ENCODE peak calls at places on chromosomes 1 and 21, in eight cellular contexts. P is PC-3, B is DND-41, H is mucosa of descending colon, Z is HepG2, A is gastrocnemius medialis, T is HCT116, J is pancreas. E is an unnamed sample.

GRCh38 chr21:34994646-34995631 is 54.2 kb downstream of the RUNX1 start:
- ATAC-seq in A (no peak), B (no peak), T (no peak), J (no peak), H (peak; percentile 19), P (no peak), Z (no peak), E (no peak)

GRCh38 chr1:236619398-236619797 is 15.1 kb upstream of the HEATR1 start:
- ATAC-seq in H (no peak), A (peak; percentile 64), P (no peak), J (no peak), B (no peak), Z (no peak), T (no peak), E (no peak)

GRCh38 chr1:178643871-178644270 is 81.2 kb upstream of the RALGPS2 start:
- ATAC-seq in H (no peak), Z (no peak), A (no peak), P (no peak), T (no peak), J (no peak), B (no peak), E (no peak)

GRCh38 chr1:110380667-110381283 is 10.1 kb downstream of the SLC16A4 start:
- ATAC-seq in T (no peak), H (no peak), J (no peak), B (no peak), A (no peak), P (no peak), Z (no peak), E (peak; percentile 53)

GRCh38 chr1:53956308-53957168 is 10.4 kb downstream of the LRRC42 start:
- ATAC-seq in B (no peak), A (no peak), P (peak; percentile 55), T (peak; percentile 50), J (peak; percentile 67), H (peak; percentile 62), Z (no peak), E (peak; percentile 61)

GRCh38 chr1:47725000-47725731 is 272.0 kb downstream of the TRABD2B start:
- ATAC-seq in Z (peak; percentile 82), A (no peak), T (no peak), H (no peak), P (peak; percentile 18), J (peak; percentile 38), B (no peak), E (no peak)

GRCh38 chr1:61358770-61359455 is 276.6 kb downstream of the NFIA start:
- ATAC-seq in B (no peak), A (no peak), T (no peak), P (peak; percentile 90), H (peak; percentile 81), J (no peak), Z (no peak), E (no peak)

GRCh38 chr1:41455479-41456271 is 28.8 kb downstream of the EDN2 start:
- ATAC-seq in B (no peak), H (no peak), T (no peak), A (no peak), P (no peak), Z (no peak), J (peak; percentile 26), E (peak; percentile 87)

GRCh38 chr1:93692451-93692861 is 10.8 kb upstream of the BCAR3 start:
- ATAC-seq in J (no peak), B (peak; percentile 24), P (peak; percentile 24), H (peak; percentile 5), Z (no peak), T (peak; percentile 21), A (no peak), E (no peak)

GRCh38 chr1:206911064-206911663 is 10.6 kb downstream of the FCMR start:
- ATAC-seq in P (peak; percentile 14), T (no peak), H (peak; percentile 50), B (peak; percentile 56), J (peak; percentile 67), Z (peak; percentile 17), A (peak; percentile 63), E (no peak)

GRCh38 chr21:35428489-35428888 is 379.4 kb upstream of the RUNX1 start:
- ATAC-seq in B (peak; percentile 100), Z (no peak), T (no peak), A (no peak), H (peak; percentile 47), P (no peak), J (peak; percentile 65), E (no peak)

GRCh38 chr1:188670837-188671236 is 1806.8 kb downstream of the BRINP3 start:
- ATAC-seq in A (no peak), H (no peak), Z (no peak), J (no peak), B (no peak), T (peak; percentile 81), P (peak; percentile 96), E (no peak)

GRCh38 chr21:38930838-38931237 is 125.1 kb downstream of the ETS2 start:
- ATAC-seq in J (peak; percentile 77), T (no peak), P (no peak), B (no peak), Z (no peak), A (peak; percentile 50), H (peak; percentile 27), E (peak; percentile 80)

GRCh38 chr1:48107516-48107915 is 110.3 kb upstream of the TRABD2B start:
- ATAC-seq in Z (no peak), A (no peak), T (no peak), J (no peak), H (no peak), B (no peak), P (no peak), E (no peak)

GRCh38 chr1:116461723-116462122 is 88.7 kb downstream of the ATP1A1 start:
- ATAC-seq in B (no peak), J (no peak), Z (no peak), H (no peak), T (no peak), P (no peak), A (no peak), E (no peak)

GRCh38 chr1:197170538-197170937 is 24.1 kb upstream of the ASPM start:
- ATAC-seq in H (no peak), J (no peak), P (peak; percentile 33), Z (peak; percentile 51), T (no peak), A (no peak), B (no peak), E (no peak)

GRCh38 chr1:198726455-198726854 is 87.6 kb downstream of the PTPRC start:
- ATAC-seq in P (peak; percentile 45), T (no peak), Z (no peak), J (peak; percentile 28), A (no peak), B (no peak), H (no peak), E (no peak)

GRCh38 chr1:18955442-18956188 is 861 bp downstream of the IFFO2 start:
- ATAC-seq in P (peak; percentile 27), J (peak; percentile 16), B (peak; percentile 31), T (peak; percentile 51), A (peak; percentile 32), Z (peak; percentile 53), H (peak; percentile 25), E (peak; percentile 13)

GRCh38 chr1:37246631-37247030 is 212.3 kb upstream of the GRIK3 start:
- ATAC-seq in P (no peak), B (no peak), A (no peak), J (no peak), H (no peak), T (no peak), Z (no peak), E (no peak)

GRCh38 chr1:230861970-230862595 is 6.2 kb downstream of the C1orf198 start:
- ATAC-seq in P (no peak), H (no peak), Z (no peak), A (peak; percentile 85), J (no peak), T (no peak), B (no peak), E (no peak)

GRCh38 chr1:14113841-14114567 is 414.0 kb downstream of the PRDM2 start:
- ATAC-seq in Z (peak; percentile 69), T (peak; percentile 69), P (peak; percentile 91), J (peak; percentile 67), A (no peak), B (peak; percentile 82), H (peak; percentile 55), E (peak; percentile 34)

DNA sequence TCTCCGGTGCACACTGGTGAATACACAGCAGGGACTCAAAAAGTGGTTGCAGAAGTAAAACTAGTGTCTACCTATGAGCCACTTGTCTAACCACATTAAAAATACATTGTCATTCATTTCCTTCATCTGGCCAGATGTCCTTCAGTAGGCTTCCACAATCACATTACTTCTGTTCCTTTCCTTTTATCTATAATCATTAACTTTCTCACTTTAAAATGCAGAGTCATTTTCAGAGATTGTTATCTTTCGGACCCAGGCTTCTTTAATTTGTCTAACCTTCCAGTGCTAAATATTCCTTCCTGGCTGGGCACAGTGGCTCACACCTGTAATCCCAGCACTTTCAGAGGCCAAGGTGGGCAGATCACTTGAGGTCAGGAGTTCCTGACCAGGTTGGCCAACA is 3.0 kb downstream of the RBBP5 start:
- ATAC-seq in H (no peak), P (no peak), B (no peak), Z (no peak), T (no peak), A (no peak), J (no peak), E (no peak)
- H3K36me3 ChIP-seq in H (no peaks in the 10 kb centered on the region), P (peaks cover 19% of the 10 kb centered on the region), B (peaks cover 33% of the 10 kb centered on the region), Z (peaks cover 2% of the 10 kb centered on the region), T (peaks cover 7% of the 10 kb centered on the region), A (peaks cover 11% of the 10 kb centered on the region), J (peaks cover 11% of the 10 kb centered on the region), E (peaks cover 4% of the 10 kb centered on the region)

GRCh38 chr1:17849216-17849615 is 94.1 kb downstream of the ACTL8 start:
- ATAC-seq in Z (no peak), P (no peak), T (no peak), A (no peak), H (no peak), B (no peak), J (no peak), E (no peak)
- TF ChIP-seq CTCF in Z (peak; percentile 40), P (peak; percentile 42), T (no peak), A (no peak), H (no peak), B (no peak), J (no peak), E (no peak)

GRCh38 chr1:171793656-171794055 is 12.2 kb downstream of the METTL13 start:
- ATAC-seq in J (no peak), P (peak; percentile 11), T (no peak), Z (no peak), H (no peak), A (no peak), B (no peak), E (no peak)
- H3K36me3 ChIP-seq in J (peaks cover 75% of the 10 kb centered on the region), P (peaks cover 91% of the 10 kb centered on the region), T (peaks cover 59% of the 10 kb centered on the region), Z (peaks cover 25% of the 10 kb centered on the region), H (peaks cover 6% of the 10 kb centered on the region), A (peaks cover 77% of the 10 kb centered on the region), B (peaks cover 97% of the 10 kb centered on the region), E (no peaks in the 10 kb centered on the region)

GRCh38 chr1:220992705-220993052 is 113.4 kb downstream of the HLX start:
- ATAC-seq in P (no peak), Z (no peak), H (no peak), J (no peak), B (no peak), A (no peak), T (no peak), E (no peak)

GRCh38 chr1:220991959-220992704 is 112.9 kb downstream of the HLX start:
- ATAC-seq in A (no peak), T (no peak), B (no peak), P (no peak), H (no peak), J (peak; percentile 20), Z (no peak), E (peak; percentile 52)

GRCh38 chr1:220994671-220995070 is 115.4 kb downstream of the HLX start:
- ATAC-seq in P (no peak), A (no peak), B (no peak), J (no peak), Z (no peak), H (no peak), T (no peak), E (no peak)

GRCh38 chr1:220991506-220991905 is 112.3 kb downstream of the HLX start:
- ATAC-seq in T (no peak), H (no peak), B (no peak), P (no peak), A (no peak), J (no peak), Z (no peak), E (no peak)

GRCh38 chr1:220990417-220991337 is 111.4 kb downstream of the HLX start:
- ATAC-seq in B (no peak), H (no peak), P (peak; percentile 87), A (no peak), T (peak; percentile 81), J (peak; percentile 32), Z (no peak), E (peak; percentile 31)
- TF ChIP-seq CTCF in B (no peak), H (no peak), P (peak; percentile 63), A (no peak), T (peak; percentile 27), J (no peak), Z (no peak), E (no peak)

E was measured in gastroesophageal sphincter.